ENCODE peak calls at places on chromosome 7, in seven cellular contexts. P, E, S, Y, G, X and C are unnamed samples.

GRCh38 chr7:44201813-44202212 is 1.0 kb downstream of the YKT6 start:
- DNase-seq in P (peak; percentile 38), E (no peak), S (peak; percentile 35), Y (no peak), G (no peak), X (no peak), C (no peak)

GRCh38 chr7:155534691-155535090 is 11.7 kb downstream of the CNPY1 start:
- DNase-seq in P (no peak), E (no peak), S (no peak), Y (no peak), G (no peak), X (no peak), C (no peak)

GRCh38 chr7:143408686-143409551 is at the start of gene EPHA1:
- DNase-seq in P (no peak), E (no peak), S (peak; percentile 92), Y (no peak), G (no peak), X (no peak), C (peak; percentile 89)

GRCh38 chr7:152050547-152050971 is 25.1 kb downstream of the GALNT11 start:
- DNase-seq in P (no peak), E (peak; percentile 72), S (no peak), Y (peak; percentile 53), G (no peak), X (no peak), C (no peak)

GRCh38 chr7:80128918-80129317 is 5.7 kb upstream of the GNAI1 start:
- DNase-seq in P (no peak), E (no peak), S (no peak), Y (no peak), G (no peak), X (no peak), C (no peak)

GRCh38 chr7:1813394-1814088 is 143.5 kb downstream of the ELFN1 start:
- DNase-seq in P (no peak), E (no peak), S (no peak), Y (no peak), G (no peak), X (no peak), C (no peak)

GRCh38 chr7:29123611-29124190 is 22.6 kb downstream of the CPVL start:
- DNase-seq in P (no peak), E (no peak), S (no peak), Y (no peak), G (no peak), X (no peak), C (no peak)

GRCh38 chr7:82677064-82677463 is 233.5 kb upstream of the CACNA2D1 start:
- DNase-seq in P (no peak), E (no peak), S (no peak), Y (no peak), G (no peak), X (no peak), C (no peak)

GRCh38 chr7:2598175-2598823 is 33.5 kb upstream of the TTYH3 start:
- DNase-seq in P (no peak), E (no peak), S (no peak), Y (no peak), G (no peak), X (no peak), C (no peak)

GRCh38 chr7:50552921-50553320 is 12.3 kb downstream of the DDC start:
- DNase-seq in P (peak; percentile 63), E (peak; percentile 44), S (peak; percentile 26), Y (peak; percentile 7), G (no peak), X (no peak), C (peak; percentile 26)